ENCODE peak calls at places on chromosome 14, in nine cellular contexts. G, Y, E, C, U, A, W, P and D are unnamed samples.

GRCh38 chr14:92897922-92898599 is 24.9 kb upstream of the CHGA start:
- ATAC-seq in U (no peak), W (peak; percentile 97), E (peak; percentile 21), C (peak; percentile 46), P (peak; percentile 64), Y (no peak), A (peak; percentile 47), G (no peak), D (no peak)

GRCh38 chr14:79855789-79856188 is 355.5 kb downstream of the DIO2 start:
- ATAC-seq in U (no peak), P (no peak), G (no peak), E (no peak), W (no peak), A (no peak), C (no peak), Y (no peak), D (no peak)

GRCh38 chr14:90275455-90275814 is 19.1 kb downstream of the PSMC1 start:
- ATAC-seq in Y (no peak), W (no peak), C (peak; percentile 12), E (no peak), A (no peak), U (no peak), G (no peak), P (no peak), D (peak; percentile 4)

GRCh38 chr14:22502007-22502406 is 87.0 kb downstream of the DAD1 start:
- ATAC-seq in Y (peak; percentile 46), C (no peak), W (no peak), U (no peak), A (no peak), E (peak; percentile 19), G (peak; percentile 81), P (no peak), D (no peak)

GRCh38 chr14:99971929-99972747 is 93.1 kb upstream of the EVL start:
- ATAC-seq in E (peak; percentile 10), W (peak; percentile 6), U (peak; percentile 57), A (peak; percentile 1), P (peak; percentile 38), C (peak; percentile 28), G (peak; percentile 18), Y (no peak), D (no peak)

GRCh38 chr14:105861985-105862465 is 335.6 kb downstream of the TMEM121 start:
- ATAC-seq in G (no peak), A (no peak), P (peak; percentile 41), Y (no peak), W (no peak), C (peak; percentile 26), E (no peak), U (no peak), D (no peak)

GRCh38 chr14:104586832-104587620 is 7.5 kb downstream of the C14orf180 start:
- ATAC-seq in P (no peak), G (peak; percentile 40), Y (no peak), E (peak; percentile 37), W (no peak), U (no peak), C (no peak), A (peak; percentile 7), D (peak; percentile 42)

GRCh38 chr14:57013987-57014386 is 203.7 kb upstream of the OTX2 start:
- ATAC-seq in P (no peak), C (no peak), G (no peak), U (no peak), E (no peak), A (no peak), W (no peak), Y (no peak), D (no peak)

GRCh38 chr14:97603201-97603600 is 806.0 kb downstream of the VRK1 start:
- ATAC-seq in A (peak; percentile 30), W (peak; percentile 83), G (no peak), U (no peak), P (no peak), Y (no peak), E (peak; percentile 43), C (peak; percentile 72), D (no peak)

GRCh38 chr14:75591331-75591946 is 13.0 kb downstream of the FLVCR2 start:
- ATAC-seq in Y (no peak), C (no peak), A (no peak), U (no peak), W (no peak), G (no peak), E (no peak), P (no peak), D (no peak)

GRCh38 chr14:69204753-69205152 is 13.5 kb downstream of the EXD2 start:
- ATAC-seq in Y (no peak), E (no peak), G (no peak), U (no peak), A (no peak), P (no peak), W (no peak), C (no peak), D (no peak)

GRCh38 chr14:54580933-54581332 is 14.0 kb downstream of the SAMD4A start:
- ATAC-seq in C (no peak), W (no peak), G (no peak), U (no peak), P (no peak), Y (no peak), E (no peak), A (no peak), D (no peak)

GRCh38 chr14:89365071-89365801 is 51.8 kb downstream of the FOXN3 start:
- ATAC-seq in Y (peak; percentile 43), A (peak; percentile 83), G (peak; percentile 56), U (no peak), C (peak; percentile 93), P (peak; percentile 96), E (peak; percentile 70), W (peak; percentile 95), D (no peak)

GRCh38 chr14:106024983-106025604 is 498.7 kb downstream of the TMEM121 start:
- ATAC-seq in C (peak; percentile 48), A (no peak), G (no peak), P (no peak), U (no peak), W (peak; percentile 59), E (no peak), Y (no peak), D (no peak)

GRCh38 chr14:67253076-67253635 is 11.9 kb downstream of the PALS1 start:
- ATAC-seq in U (no peak), P (peak; percentile 62), C (no peak), G (no peak), E (no peak), W (no peak), A (no peak), Y (no peak), D (peak; percentile 29)

GRCh38 chr14:70771781-70772212 is 37.5 kb downstream of the MAP3K9 start:
- ATAC-seq in Y (peak; percentile 30), A (no peak), U (no peak), W (no peak), G (no peak), P (no peak), C (no peak), E (no peak), D (no peak)

GRCh38 chr14:33287204-33287603 is 348.5 kb downstream of the NPAS3 start:
- ATAC-seq in P (no peak), E (no peak), A (peak; percentile 21), G (no peak), W (no peak), Y (no peak), U (no peak), C (no peak), D (no peak)

GRCh38 chr14:23227566-23227965 is 10.2 kb upstream of the RNF212B start:
- ATAC-seq in U (no peak), A (no peak), C (no peak), Y (no peak), W (no peak), P (no peak), G (no peak), E (no peak), D (no peak)

GRCh38 chr14:103422981-103423600 is 37.9 kb downstream of the MARK3 start:
- ATAC-seq in U (peak; percentile 8), E (peak; percentile 30), P (no peak), G (peak; percentile 50), Y (peak; percentile 49), W (peak; percentile 20), A (no peak), C (no peak), D (peak; percentile 67)

GRCh38 chr14:65357091-65357490 is 55.4 kb upstream of the FUT8 start:
- ATAC-seq in U (no peak), W (no peak), C (no peak), G (no peak), Y (peak; percentile 61), P (peak; percentile 8), A (no peak), E (peak; percentile 32), D (no peak)

GRCh38 chr14:90758959-90759358 is 57.3 kb downstream of the TTC7B start:
- ATAC-seq in P (peak; percentile 38), A (peak; percentile 51), U (peak; percentile 9), G (peak; percentile 82), Y (peak; percentile 42), C (no peak), W (no peak), E (peak; percentile 60), D (no peak)

GRCh38 chr14:56046546-56046945 is 71.7 kb upstream of the PELI2 start:
- ATAC-seq in E (no peak), C (no peak), U (no peak), Y (no peak), P (no peak), A (no peak), W (no peak), G (no peak), D (no peak)

GRCh38 chr14:24238123-24238522 is 4.3 kb downstream of the TINF2 start:
- ATAC-seq in A (no peak), U (no peak), P (no peak), W (no peak), C (no peak), E (no peak), Y (no peak), G (no peak), D (no peak)

GRCh38 chr14:90613446-90613845 is 202.8 kb downstream of the TTC7B start:
- ATAC-seq in U (no peak), E (peak; percentile 22), W (no peak), C (no peak), Y (peak; percentile 67), G (no peak), A (peak; percentile 56), P (no peak), D (no peak)

GRCh38 chr14:21915814-21916213 is 242.2 kb upstream of the OR4E1 start:
- ATAC-seq in E (peak; percentile 75), P (no peak), C (no peak), W (no peak), Y (peak; percentile 81), A (peak; percentile 88), U (no peak), G (no peak), D (no peak)

GRCh38 chr14:99141236-99141635 is 130.8 kb downstream of the BCL11B start:
- ATAC-seq in C (no peak), P (no peak), A (no peak), E (no peak), Y (no peak), W (no peak), G (no peak), U (no peak), D (no peak)

GRCh38 chr14:51743588-51744000 is 91.9 kb downstream of the FRMD6 start:
- ATAC-seq in P (no peak), Y (no peak), U (no peak), G (no peak), W (peak; percentile 45), A (no peak), E (no peak), C (no peak), D (no peak)